ENCODE peak calls at places on chromosomes 16 and 17, in eight cellular contexts. B is psoas muscle, R is ascending aorta, X is heart right ventricle, O is neural progenitor cell, E is right lobe of liver, Y is MM.1S, M is heart left ventricle. U is an unnamed sample. For H3K9me3, the result is how much of the 10 kb centered on the place peaks cover.

GRCh38 chr17:76446449-76447231 is 6.3 kb downstream of the UBE2O start:
- DNase-seq in B (no peak), R (no peak), X (no peak), O (no peak), E (no peak), Y (no peak), M (no peak), U (no peak)

GRCh38 chr17:1651559-1651844 is 1.8 kb upstream of the RILP start:
- DNase-seq in B (no peak), R (no peak), X (no peak), O (no peak), E (no peak), Y (no peak), M (no peak), U (no peak)

GRCh38 chr17:80101946-80102706 is 745 bp downstream of the GAA start:
- DNase-seq in B (peak), R (no peak), X (no peak), O (peak), E (no peak), Y (no peak), M (no peak), U (no peak)

GRCh38 chr16:46923513-46924295 is 39.5 kb downstream of the GPT2 start:
- DNase-seq in B (peak), R (no peak), X (no peak), O (no peak), E (no peak), Y (no peak), M (no peak), U (no peak)

GRCh38 chr16:66751135-66751991 is at the start of gene DYNC1LI2:
- DNase-seq in B (peak), R (peak), X (peak), O (peak), E (peak), Y (peak), M (peak), U (no peak)

GRCh38 chr17:19928299-19928698 is 49.3 kb downstream of the AKAP10 start:
- DNase-seq in B (no peak), R (no peak), X (no peak), O (no peak), E (no peak), Y (peak), M (no peak), U (no peak)

GRCh38 chr17:48624544-48625501 is 1.3 kb downstream of the HOXB9 start:
- DNase-seq in B (no peak), R (no peak), X (no peak), O (peak), E (no peak), Y (no peak), M (no peak), U (no peak)

GRCh38 chr16:19879241-19879792 is 5.3 kb downstream of the GPRC5B start:
- DNase-seq in B (peak), R (no peak), X (peak), O (peak), E (no peak), Y (no peak), M (no peak), U (no peak)

GRCh38 chr16:10126686-10127085 is 55.5 kb downstream of the GRIN2A start:
- DNase-seq in B (no peak), R (peak), X (no peak), O (no peak), E (no peak), Y (no peak), M (no peak), U (no peak)

GRCh38 chr17:17819561-17819995 is 17.2 kb downstream of the SREBF1 start:
- DNase-seq in B (peak), R (peak), X (no peak), O (no peak), E (peak), Y (no peak), M (no peak), U (no peak)

GRCh38 chr17:77404812-77405581 is 264.2 kb downstream of the SEC14L1 start:
- DNase-seq in B (peak), R (peak), X (peak), O (no peak), E (peak), Y (no peak), M (peak), U (no peak)

GRCh38 chr16:24978370-24978914 is 36.7 kb downstream of the ARHGAP17 start:
- DNase-seq in B (no peak), R (peak), X (no peak), O (no peak), E (no peak), Y (no peak), M (no peak), U (no peak)

GRCh38 chr17:69810326-69811035 is 264.5 kb upstream of the KCNJ16 start:
- DNase-seq in B (no peak), R (no peak), X (no peak), O (no peak), E (no peak), Y (no peak), M (no peak), U (no peak)

GRCh38 chr17:77882481-77883212 is 75.9 kb upstream of the TNRC6C start:
- DNase-seq in B (peak), R (peak), X (peak), O (no peak), E (no peak), Y (no peak), M (peak), U (no peak)

GRCh38 chr17:80485846-80486245 is 9.4 kb upstream of the NPTX1 start:
- DNase-seq in B (no peak), R (no peak), X (no peak), O (no peak), E (no peak), Y (no peak), M (no peak), U (no peak)

GRCh38 chr16:78874241-78874983 is 726.1 kb downstream of the MAF start:
- DNase-seq in B (no peak), R (no peak), X (no peak), O (no peak), E (no peak), Y (no peak), M (no peak), U (no peak)

GRCh38 chr16:21626659-21627277 is 25.6 kb downstream of the IGSF6 start:
- DNase-seq in B (no peak), R (no peak), X (no peak), O (no peak), E (no peak), Y (no peak), M (no peak), U (no peak)

GRCh38 chr17:247767-248166 is 66.3 kb upstream of the DOC2B start:
- DNase-seq in B (peak), R (peak), X (no peak), O (no peak), E (peak), Y (no peak), M (peak), U (no peak)

GRCh38 chr16:2237552-2238395 is 1.5 kb downstream of the DNASE1L2 start:
- DNase-seq in B (peak), R (no peak), X (no peak), O (peak), E (peak), Y (no peak), M (no peak), U (no peak)

GRCh38 chr17:35368086-35368824 is 5.2 kb downstream of the SLFN11 start:
- DNase-seq in B (no peak), R (no peak), X (peak), O (no peak), E (no peak), Y (peak), M (peak), U (no peak)

GRCh38 chr17:72466199-72466598 is 345.4 kb downstream of the SOX9 start:
- DNase-seq in B (no peak), R (no peak), X (no peak), O (no peak), E (no peak), Y (peak), M (no peak), U (no peak)

GRCh38 chr17:41602524-41602923 is 10.0 kb downstream of the KRT16 start:
- DNase-seq in B (no peak), R (no peak), X (no peak), O (no peak), E (no peak), Y (no peak), M (no peak), U (no peak)

GRCh38 chr16:75096730-75097129 is 19.9 kb downstream of the LDHD start:
- DNase-seq in B (no peak), R (no peak), X (no peak), O (peak), E (no peak), Y (no peak), M (no peak), U (no peak)

GRCh38 chr16:48204825-48205151 is 39.3 kb upstream of the LONP2 start:
- DNase-seq in B (no peak), R (no peak), X (no peak), O (no peak), E (no peak), Y (no peak), M (no peak), U (no peak)

DNA sequence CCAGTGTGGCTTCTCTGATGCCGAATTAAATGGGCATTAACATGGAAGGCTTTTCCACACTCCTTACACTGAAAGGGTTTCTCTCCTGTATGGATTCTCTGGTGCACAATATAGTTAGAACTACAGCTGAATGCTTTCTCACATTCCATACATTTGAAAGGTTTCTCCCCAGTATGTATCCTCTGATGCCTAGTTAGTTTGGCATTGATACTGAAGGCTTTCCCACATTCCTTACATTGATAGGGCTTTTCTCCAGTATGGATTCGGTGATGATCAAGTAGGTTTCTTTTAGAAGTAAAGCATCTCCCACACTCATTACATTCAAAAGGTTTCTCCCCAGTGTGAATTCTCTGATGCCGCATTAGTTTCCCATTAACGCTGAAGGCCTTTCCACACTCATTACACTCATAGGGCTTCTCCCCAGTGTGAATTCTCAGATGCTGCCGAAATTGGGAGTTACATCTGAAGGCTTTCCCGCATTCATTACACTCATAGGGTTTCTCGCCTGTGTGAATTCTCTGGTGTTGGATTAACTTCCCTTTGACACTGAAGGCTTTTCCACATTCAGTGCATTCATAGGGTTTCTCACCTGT is 6.5 kb upstream of the TLE7 start:
- DNase-seq in B (no peak), R (no peak), X (no peak), O (no peak), E (no peak), Y (no peak), M (no peak), U (no peak)
- H3K9me3 ChIP-seq in B (half or more), R (half or more), X (half or more), O (under half), E (under half), Y (under half), M (half or more), U (under half)

GRCh38 chr16:68259007-68259406 is 5.3 kb upstream of the SLC7A6 start:
- DNase-seq in B (no peak), R (no peak), X (no peak), O (no peak), E (no peak), Y (no peak), M (no peak), U (no peak)
- H3K27ac ChIP-seq in B (peak), R (peak), X (no peak), O (no peak), E (no peak), Y (peak), M (peak), U (no peak)

GRCh38 chr16:85833540-85833914 is 34.0 kb downstream of the COX4I1 start:
- DNase-seq in B (no peak), R (no peak), X (no peak), O (no peak), E (peak), Y (no peak), M (no peak), U (no peak)
- H3K4me3 ChIP-seq in B (no peak), R (no peak), X (no peak), O (no peak), E (no peak), Y (no peak), M (no peak), U (no peak)

GRCh38 chr17:45763182-45763581 is 20.9 kb upstream of the CRHR1 start:
- DNase-seq in B (no peak), R (no peak), X (no peak), O (no peak), E (no peak), Y (no peak), M (no peak), U (no peak)

GRCh38 chr17:45768000-45768399 is 16.1 kb upstream of the CRHR1 start:
- DNase-seq in B (peak), R (no peak), X (no peak), O (peak), E (no peak), Y (no peak), M (no peak), U (no peak)

GRCh38 chr17:45761957-45762565 is 22.1 kb upstream of the CRHR1 start:
- DNase-seq in B (no peak), R (no peak), X (no peak), O (no peak), E (no peak), Y (no peak), M (no peak), U (no peak)

GRCh38 chr17:45759761-45760160 is 24.4 kb upstream of the CRHR1 start:
- DNase-seq in B (peak), R (no peak), X (no peak), O (no peak), E (no peak), Y (no peak), M (no peak), U (no peak)

GRCh38 chr17:45764479-45764878 is 19.6 kb upstream of the CRHR1 start:
- DNase-seq in B (no peak), R (no peak), X (no peak), O (no peak), E (no peak), Y (no peak), M (no peak), U (no peak)
- H3K9me3 ChIP-seq in B (under half), R (under half), X (under half), O (under half), E (under half), Y (under half), M (under half), U (under half)

DNA sequence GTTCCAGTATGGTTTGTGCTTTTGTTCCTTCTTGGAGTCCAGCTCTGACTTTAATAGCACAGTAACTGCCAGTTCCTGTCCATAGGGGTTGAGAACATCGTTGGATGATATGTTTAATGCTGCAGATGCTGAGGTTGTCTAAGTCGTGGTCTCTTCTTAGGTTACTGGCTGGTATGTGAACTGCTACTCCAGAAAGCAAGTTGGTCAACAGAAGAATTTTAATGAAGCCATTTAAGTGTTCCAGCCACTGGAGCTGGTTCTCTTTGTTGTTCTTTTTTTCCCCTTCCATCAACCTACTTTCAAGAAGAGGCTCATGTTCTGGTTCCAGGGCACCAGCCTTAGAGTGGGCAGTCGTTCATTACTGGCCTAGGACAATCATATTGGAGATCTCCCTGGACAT is 140.3 kb upstream of the TBX2 start:
- DNase-seq in B (no peak), R (no peak), X (no peak), O (no peak), E (no peak), Y (no peak), M (no peak), U (no peak)
- H3K27ac ChIP-seq in B (peak), R (peak), X (peak), O (no peak), E (no peak), Y (no peak), M (peak), U (no peak)

GRCh38 chr16:64392456-64392855 is 729.4 kb downstream of the CDH11 start:
- DNase-seq in B (no peak), R (no peak), X (no peak), O (no peak), E (no peak), Y (no peak), M (no peak), U (no peak)

GRCh38 chr16:64391009-64391663 is 730.7 kb downstream of the CDH11 start:
- DNase-seq in B (no peak), R (no peak), X (no peak), O (no peak), E (no peak), Y (no peak), M (no peak), U (no peak)

GRCh38 chr16:64394061-64394460 is 727.8 kb downstream of the CDH11 start:
- DNase-seq in B (no peak), R (no peak), X (no peak), O (no peak), E (no peak), Y (no peak), M (no peak), U (no peak)

GRCh38 chr16:64390102-64390501 is 731.8 kb downstream of the CDH11 start:
- DNase-seq in B (no peak), R (no peak), X (no peak), O (no peak), E (no peak), Y (no peak), M (no peak), U (no peak)
- H3K4me3 ChIP-seq in B (no peak), R (no peak), X (no peak), O (no peak), E (no peak), Y (no peak), M (no peak), U (peak)

DNA sequence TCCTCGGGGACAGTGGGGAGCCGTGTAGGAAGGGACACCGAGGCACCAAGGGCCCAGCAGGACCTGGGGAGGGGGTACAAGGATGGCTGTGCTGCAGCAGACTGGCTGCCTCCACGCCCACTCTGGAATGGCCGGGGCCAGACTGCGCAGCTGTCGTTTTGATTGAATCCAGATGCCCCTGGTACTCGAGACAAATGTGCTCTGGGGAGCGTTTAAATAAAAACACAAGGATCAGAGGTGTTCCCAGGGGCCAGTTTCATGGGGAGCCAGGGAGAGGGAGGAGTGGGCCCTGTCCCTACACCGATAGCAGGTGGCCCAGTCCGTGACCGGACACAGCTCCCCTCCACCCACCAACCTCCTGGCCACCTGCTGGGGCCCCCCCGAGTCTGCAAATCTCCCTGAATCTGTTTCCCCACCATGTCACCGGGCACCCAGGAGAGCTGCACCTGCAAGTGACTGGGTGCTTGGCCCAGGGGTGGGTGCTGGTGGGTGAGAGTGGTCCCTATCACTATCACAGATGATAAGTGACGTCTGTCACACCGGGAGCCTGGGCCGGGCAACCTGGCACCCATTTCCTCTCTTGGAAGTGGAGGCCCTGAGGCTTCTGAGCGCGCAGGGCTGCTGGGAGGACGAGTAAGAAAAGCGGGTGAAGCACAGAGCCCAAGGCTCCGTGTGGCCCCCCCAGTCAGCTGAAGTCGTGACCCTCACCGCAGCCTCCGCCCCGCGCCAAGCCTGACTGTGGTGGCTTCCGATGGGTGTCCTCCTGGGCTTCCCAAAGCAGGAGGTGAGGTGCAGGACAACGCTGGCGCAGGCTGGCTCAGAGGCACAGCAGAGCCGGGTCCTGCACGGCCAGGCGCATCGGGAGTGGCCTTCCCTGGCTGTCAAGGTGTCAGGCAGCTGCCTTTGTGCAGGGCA is 21.2 kb upstream of the ACSF3 start:
- DNase-seq in B (no peak), R (no peak), X (peak), O (no peak), E (no peak), Y (no peak), M (peak), U (no peak)
- H3K9me3 ChIP-seq in B (under half), R (under half), X (under half), O (under half), E (under half), Y (under half), M (under half), U (under half)

GRCh38 chr17:7615265-7615747 is 609 bp upstream of the FXR2 start:
- DNase-seq in B (no peak), R (no peak), X (no peak), O (no peak), E (no peak), Y (no peak), M (no peak), U (no peak)

GRCh38 chr17:7614422-7615264 is at the start of gene FXR2:
- DNase-seq in B (peak), R (peak), X (peak), O (peak), E (peak), Y (peak), M (peak), U (peak)

GRCh38 chr17:7612294-7612640 is 2.4 kb downstream of the FXR2 start:
- DNase-seq in B (no peak), R (no peak), X (no peak), O (no peak), E (no peak), Y (no peak), M (no peak), U (no peak)

GRCh38 chr17:7611635-7612293 is 2.9 kb downstream of the FXR2 start:
- DNase-seq in B (no peak), R (no peak), X (no peak), O (no peak), E (no peak), Y (no peak), M (no peak), U (no peak)

DNA sequence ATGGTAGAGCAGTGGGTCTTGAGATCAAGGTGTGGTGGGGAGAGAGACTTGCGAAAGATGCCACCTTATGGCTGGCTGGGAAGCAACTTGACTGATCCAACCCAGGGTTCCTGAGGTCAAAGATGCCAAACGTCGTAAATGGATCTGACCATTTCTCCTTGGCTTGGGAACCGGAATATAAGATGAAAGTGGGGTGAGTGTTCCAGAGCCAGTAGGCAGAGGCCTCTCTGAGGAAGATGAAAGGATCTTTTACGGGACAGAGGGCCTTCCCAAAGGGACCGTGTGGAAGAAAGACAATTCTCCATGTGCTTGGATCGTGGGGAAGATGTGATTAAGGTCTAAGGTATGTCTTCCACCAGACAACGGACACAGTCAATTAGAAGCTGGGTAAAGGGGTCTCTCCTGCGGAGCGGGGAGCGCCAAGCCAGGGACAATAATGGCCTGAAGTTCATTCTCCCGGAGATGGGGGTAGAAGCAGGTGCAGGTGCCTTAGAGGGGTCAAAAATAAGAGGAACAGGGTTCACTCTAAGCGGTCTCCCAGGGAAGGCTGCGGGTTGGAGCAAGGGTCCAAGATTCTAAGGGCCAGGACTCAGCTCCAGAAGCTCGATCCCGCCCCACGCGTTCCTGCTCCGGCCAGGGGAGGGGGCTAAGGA is 802 bp downstream of the FXR2 start:
- DNase-seq in B (no peak), R (no peak), X (no peak), O (no peak), E (no peak), Y (peak), M (no peak), U (no peak)
- H3K27ac ChIP-seq in B (peak), R (peak), X (peak), O (no peak), E (peak), Y (peak), M (peak), U (peak)